ENCODE peak calls at places on chromosomes 16 and 17, in ten cellular contexts. One of them, this sample, is unnamed.

GRCh38 chr17:15659663-15660062 is 24.4 kb downstream of the TRIM16 start:
- DNase-seq in T-cell: no peak
- DNase-seq in nephron progenitor cell: no peak
- DNase-seq in NCI-H510A: no peak
- DNase-seq in amniotic epithelial cell: peak
- DNase-seq in stimulated activated CD8-positive, alpha-beta memory T cell treated with anti-CD3 and anti-CD28 coated beads, Interleukin-4, amount 100 ng/mL, for 1 hour: no peak
- DNase-seq in head of caudate nucleus: no peak
- DNase-seq in midbrain: no peak
- DNase-seq in ecto neural progenitor cell: peak
- DNase-seq in left ventricle myocardium inferior: no peak
- DNase-seq in this sample: no peak

GRCh38 chr16:10614685-10615084 is 34.3 kb upstream of the EMP2 start:
- DNase-seq in T-cell: no peak
- DNase-seq in nephron progenitor cell: no peak
- DNase-seq in NCI-H510A: no peak
- DNase-seq in amniotic epithelial cell: no peak
- DNase-seq in stimulated activated CD8-positive, alpha-beta memory T cell treated with anti-CD3 and anti-CD28 coated beads, Interleukin-4, amount 100 ng/mL, for 1 hour: no peak
- DNase-seq in head of caudate nucleus: no peak
- DNase-seq in midbrain: no peak
- DNase-seq in ecto neural progenitor cell: no peak
- DNase-seq in left ventricle myocardium inferior: no peak
- DNase-seq in this sample: no peak

GRCh38 chr16:2233872-2234812 is 2.1 kb upstream of the DNASE1L2 start:
- DNase-seq in T-cell: no peak
- DNase-seq in nephron progenitor cell: no peak
- DNase-seq in NCI-H510A: peak
- DNase-seq in amniotic epithelial cell: no peak
- DNase-seq in stimulated activated CD8-positive, alpha-beta memory T cell treated with anti-CD3 and anti-CD28 coated beads, Interleukin-4, amount 100 ng/mL, for 1 hour: no peak
- DNase-seq in head of caudate nucleus: no peak
- DNase-seq in midbrain: no peak
- DNase-seq in ecto neural progenitor cell: no peak
- DNase-seq in left ventricle myocardium inferior: no peak
- DNase-seq in this sample: no peak

GRCh38 chr16:35751191-35751941 is 2292.0 kb downstream of the TP53TG3F start:
- DNase-seq in T-cell: no peak
- DNase-seq in nephron progenitor cell: no peak
- DNase-seq in NCI-H510A: no peak
- DNase-seq in amniotic epithelial cell: no peak
- DNase-seq in stimulated activated CD8-positive, alpha-beta memory T cell treated with anti-CD3 and anti-CD28 coated beads, Interleukin-4, amount 100 ng/mL, for 1 hour: no peak
- DNase-seq in head of caudate nucleus: no peak
- DNase-seq in midbrain: no peak
- DNase-seq in ecto neural progenitor cell: no peak
- DNase-seq in left ventricle myocardium inferior: no peak
- DNase-seq in this sample: no peak

GRCh38 chr17:80760501-80760900 is 215.9 kb downstream of the RPTOR start:
- DNase-seq in T-cell: no peak
- DNase-seq in nephron progenitor cell: no peak
- DNase-seq in NCI-H510A: peak
- DNase-seq in amniotic epithelial cell: no peak
- DNase-seq in stimulated activated CD8-positive, alpha-beta memory T cell treated with anti-CD3 and anti-CD28 coated beads, Interleukin-4, amount 100 ng/mL, for 1 hour: no peak
- DNase-seq in head of caudate nucleus: no peak
- DNase-seq in midbrain: no peak
- DNase-seq in ecto neural progenitor cell: peak
- DNase-seq in left ventricle myocardium inferior: no peak
- DNase-seq in this sample: no peak

GRCh38 chr17:50699410-50699809 is 8.3 kb downstream of the ANKRD40 start:
- DNase-seq in T-cell: no peak
- DNase-seq in nephron progenitor cell: no peak
- DNase-seq in NCI-H510A: no peak
- DNase-seq in amniotic epithelial cell: no peak
- DNase-seq in stimulated activated CD8-positive, alpha-beta memory T cell treated with anti-CD3 and anti-CD28 coated beads, Interleukin-4, amount 100 ng/mL, for 1 hour: no peak
- DNase-seq in head of caudate nucleus: no peak
- DNase-seq in midbrain: no peak
- DNase-seq in ecto neural progenitor cell: no peak
- DNase-seq in left ventricle myocardium inferior: no peak
- DNase-seq in this sample: no peak

GRCh38 chr17:77145635-77146632 is 5.2 kb downstream of the SEC14L1 start:
- DNase-seq in T-cell: no peak
- DNase-seq in nephron progenitor cell: peak
- DNase-seq in NCI-H510A: peak
- DNase-seq in amniotic epithelial cell: peak
- DNase-seq in stimulated activated CD8-positive, alpha-beta memory T cell treated with anti-CD3 and anti-CD28 coated beads, Interleukin-4, amount 100 ng/mL, for 1 hour: no peak
- DNase-seq in head of caudate nucleus: peak
- DNase-seq in midbrain: peak
- DNase-seq in ecto neural progenitor cell: no peak
- DNase-seq in left ventricle myocardium inferior: peak
- DNase-seq in this sample: no peak

GRCh38 chr17:71117461-71117860 is 948.1 kb downstream of the KCNJ2 start:
- DNase-seq in T-cell: no peak
- DNase-seq in nephron progenitor cell: no peak
- DNase-seq in NCI-H510A: no peak
- DNase-seq in amniotic epithelial cell: peak
- DNase-seq in stimulated activated CD8-positive, alpha-beta memory T cell treated with anti-CD3 and anti-CD28 coated beads, Interleukin-4, amount 100 ng/mL, for 1 hour: no peak
- DNase-seq in head of caudate nucleus: no peak
- DNase-seq in midbrain: no peak
- DNase-seq in ecto neural progenitor cell: no peak
- DNase-seq in left ventricle myocardium inferior: no peak
- DNase-seq in this sample: no peak

GRCh38 chr17:4690745-4691144 is 13.2 kb downstream of the PELP1 start:
- DNase-seq in T-cell: no peak
- DNase-seq in nephron progenitor cell: no peak
- DNase-seq in NCI-H510A: no peak
- DNase-seq in amniotic epithelial cell: no peak
- DNase-seq in stimulated activated CD8-positive, alpha-beta memory T cell treated with anti-CD3 and anti-CD28 coated beads, Interleukin-4, amount 100 ng/mL, for 1 hour: no peak
- DNase-seq in head of caudate nucleus: no peak
- DNase-seq in midbrain: no peak
- DNase-seq in ecto neural progenitor cell: no peak
- DNase-seq in left ventricle myocardium inferior: no peak
- DNase-seq in this sample: no peak

GRCh38 chr17:42313389-42313772 is 25.1 kb downstream of the STAT5A start:
- DNase-seq in T-cell: no peak
- DNase-seq in nephron progenitor cell: no peak
- DNase-seq in NCI-H510A: no peak
- DNase-seq in amniotic epithelial cell: no peak
- DNase-seq in stimulated activated CD8-positive, alpha-beta memory T cell treated with anti-CD3 and anti-CD28 coated beads, Interleukin-4, amount 100 ng/mL, for 1 hour: no peak
- DNase-seq in head of caudate nucleus: no peak
- DNase-seq in midbrain: no peak
- DNase-seq in ecto neural progenitor cell: no peak
- DNase-seq in left ventricle myocardium inferior: no peak
- DNase-seq in this sample: no peak

GRCh38 chr16:22318690-22319358 is 21.6 kb downstream of the POLR3E start:
- DNase-seq in T-cell: no peak
- DNase-seq in nephron progenitor cell: peak
- DNase-seq in NCI-H510A: peak
- DNase-seq in amniotic epithelial cell: peak
- DNase-seq in stimulated activated CD8-positive, alpha-beta memory T cell treated with anti-CD3 and anti-CD28 coated beads, Interleukin-4, amount 100 ng/mL, for 1 hour: no peak
- DNase-seq in head of caudate nucleus: no peak
- DNase-seq in midbrain: no peak
- DNase-seq in ecto neural progenitor cell: no peak
- DNase-seq in left ventricle myocardium inferior: no peak
- DNase-seq in this sample: peak

GRCh38 chr16:10885246-10885645 is 8.2 kb downstream of the CIITA start:
- DNase-seq in T-cell: no peak
- DNase-seq in nephron progenitor cell: no peak
- DNase-seq in NCI-H510A: no peak
- DNase-seq in amniotic epithelial cell: no peak
- DNase-seq in stimulated activated CD8-positive, alpha-beta memory T cell treated with anti-CD3 and anti-CD28 coated beads, Interleukin-4, amount 100 ng/mL, for 1 hour: no peak
- DNase-seq in head of caudate nucleus: no peak
- DNase-seq in midbrain: no peak
- DNase-seq in ecto neural progenitor cell: no peak
- DNase-seq in left ventricle myocardium inferior: no peak
- DNase-seq in this sample: no peak

GRCh38 chr17:41500131-41500911 is 5.1 kb downstream of the KRT13 start:
- DNase-seq in T-cell: no peak
- DNase-seq in nephron progenitor cell: no peak
- DNase-seq in NCI-H510A: no peak
- DNase-seq in amniotic epithelial cell: peak
- DNase-seq in stimulated activated CD8-positive, alpha-beta memory T cell treated with anti-CD3 and anti-CD28 coated beads, Interleukin-4, amount 100 ng/mL, for 1 hour: no peak
- DNase-seq in head of caudate nucleus: no peak
- DNase-seq in midbrain: no peak
- DNase-seq in ecto neural progenitor cell: no peak
- DNase-seq in left ventricle myocardium inferior: no peak
- DNase-seq in this sample: no peak

This sample was measured in WERI-Rb-1.